ENCODE peak calls at places on chromosome 10, in four cellular contexts. I, G, L and V are unnamed samples.

GRCh38 chr10:77392851-77393250 is 244.8 kb downstream of the KCNMA1 start:
- DNase-seq in L (no peak), G (peak; percentile 80), I (no peak), V (peak; percentile 60)

GRCh38 chr10:120600871-120601644 is 144.0 kb downstream of the PLPP4 start:
- DNase-seq in L (no peak), G (no peak), I (peak; percentile 2), V (no peak)

GRCh38 chr10:78623577-78624215 is 445.1 kb upstream of the ZMIZ1 start:
- DNase-seq in G (peak; percentile 79), I (peak; percentile 84), L (no peak), V (no peak)

GRCh38 chr10:114829160-114829909 is 7.8 kb downstream of the FHIP2A start:
- DNase-seq in G (no peak), L (no peak), I (no peak), V (no peak)

GRCh38 chr10:77637986-77638765 is 568 bp upstream of the KCNMA1 start:
- DNase-seq in I (no peak), L (no peak), G (peak; percentile 58), V (no peak)

GRCh38 chr10:78963074-78964034 is 105.4 kb upstream of the ZMIZ1 start:
- DNase-seq in G (no peak), I (no peak), L (no peak), V (no peak)

GRCh38 chr10:16794005-16794404 is 23.2 kb downstream of the RSU1 start:
- DNase-seq in G (no peak), L (no peak), I (no peak), V (no peak)

GRCh38 chr10:3270597-3270996 is 98.0 kb upstream of the PITRM1 start:
- DNase-seq in I (peak; percentile 25), L (no peak), G (no peak), V (no peak)

GRCh38 chr10:80464557-80465466 is 10.7 kb downstream of the TSPAN14 start:
- DNase-seq in I (no peak), L (peak; percentile 32), G (no peak), V (no peak)

GRCh38 chr10:62043493-62043938 is 142.0 kb downstream of the ARID5B start:
- DNase-seq in I (no peak), G (no peak), L (no peak), V (no peak)

GRCh38 chr10:32050145-32050544 is 6.1 kb downstream of the KIF5B start:
- DNase-seq in G (no peak), I (no peak), L (no peak), V (no peak)

GRCh38 chr10:47406870-47407648 is 23.0 kb upstream of the ZNF488 start:
- DNase-seq in L (no peak), G (peak; percentile 91), I (no peak), V (no peak)

GRCh38 chr10:60877066-60877776 is 66.8 kb downstream of the RHOBTB1 start:
- DNase-seq in I (no peak), L (no peak), G (no peak), V (no peak)

GRCh38 chr10:88999629-89000028 is 9.0 kb downstream of the FAS start:
- DNase-seq in I (no peak), L (no peak), G (peak; percentile 20), V (no peak)

GRCh38 chr10:125145636-125146035 is 14.7 kb downstream of the CTBP2 start:
- DNase-seq in I (no peak), G (no peak), L (no peak), V (no peak)

DNA sequence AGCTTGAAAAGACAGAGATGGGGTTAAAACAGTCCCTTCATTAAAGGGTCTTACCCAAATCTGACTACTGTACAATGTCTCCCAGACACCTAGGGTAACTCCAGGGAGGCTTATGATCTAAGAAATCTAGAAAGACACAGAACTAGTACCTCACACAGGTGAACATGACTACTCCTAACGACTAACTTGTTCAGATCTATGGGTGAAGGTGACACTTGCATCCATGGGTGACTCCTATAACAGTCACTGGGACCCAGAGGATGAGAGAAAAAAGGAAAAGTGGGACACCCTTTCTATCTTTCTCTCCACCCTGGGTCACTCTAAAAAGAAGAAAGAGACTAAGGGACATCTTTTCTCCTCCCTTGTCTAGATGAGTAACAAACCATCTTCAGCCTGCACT is 19.2 kb downstream of the AKR1C8 start:
- DNase-seq in I (no peak), G (peak; percentile 64), L (no peak), V (no peak)
- H3K9me3 ChIP-seq in I (no peaks in the 10 kb centered on the region), G (peaks cover 51% of the 10 kb centered on the region), L (peaks cover 9% of the 10 kb centered on the region), V (peaks cover 12% of the 10 kb centered on the region)

GRCh38 chr10:43644252-43644651 is 4.4 kb downstream of the ZNF32 start:
- DNase-seq in L (no peak), I (no peak), G (peak; percentile 61), V (no peak)
- H3K9me3 ChIP-seq in L (peaks cover 54% of the 10 kb centered on the region), I (peaks cover 7% of the 10 kb centered on the region), G (peaks cover 77% of the 10 kb centered on the region), V (peaks cover 35% of the 10 kb centered on the region)

DNA sequence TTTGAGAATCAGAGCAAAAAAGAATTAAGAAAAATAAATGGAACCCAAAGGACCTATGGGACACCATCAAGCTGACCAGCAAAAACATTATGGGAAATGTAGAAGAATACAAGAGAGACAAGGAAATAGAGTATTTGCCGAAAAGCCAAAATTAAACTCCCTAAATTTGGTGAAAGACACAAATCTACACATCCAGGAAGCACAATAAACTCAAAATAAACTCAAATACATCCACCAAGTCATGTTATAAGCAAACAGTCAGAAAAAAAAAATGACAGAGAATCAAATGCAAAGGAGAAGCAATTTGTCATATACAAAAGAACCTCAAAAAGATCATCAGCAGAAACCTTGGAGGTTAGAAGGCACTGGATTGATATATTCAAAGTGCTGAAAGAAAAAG is 105.4 kb downstream of the ZNF33B start:
- DNase-seq in I (no peak), L (no peak), G (no peak), V (no peak)
- H3K9me3 ChIP-seq in I (peaks cover 7% of the 10 kb centered on the region), L (peaks cover 13% of the 10 kb centered on the region), G (peaks cover 27% of the 10 kb centered on the region), V (peaks cover 5% of the 10 kb centered on the region)

GRCh38 chr10:131271966-131272365 is 39.6 kb downstream of the TCERG1L start:
- DNase-seq in I (no peak), G (no peak), L (no peak), V (no peak)

GRCh38 chr10:131273476-131273875 is 38.0 kb downstream of the TCERG1L start:
- DNase-seq in I (no peak), G (no peak), L (no peak), V (no peak)

GRCh38 chr10:131274133-131274880 is 37.2 kb downstream of the TCERG1L start:
- DNase-seq in G (no peak), I (no peak), L (no peak), V (no peak)

GRCh38 chr10:131271195-131271880 is 40.2 kb downstream of the TCERG1L start:
- DNase-seq in L (no peak), I (no peak), G (no peak), V (no peak)

GRCh38 chr10:131272897-131273451 is 38.5 kb downstream of the TCERG1L start:
- DNase-seq in L (no peak), I (no peak), G (no peak), V (no peak)
- H3K9me3 ChIP-seq in L (no peaks in the 10 kb centered on the region), I (no peaks in the 10 kb centered on the region), G (no peaks in the 10 kb centered on the region), V (peaks cover 3% of the 10 kb centered on the region)

GRCh38 chr10:90133606-90134005 is 432.2 kb downstream of the KIF20B start:
- DNase-seq in I (no peak), L (no peak), G (no peak), V (no peak)

GRCh38 chr10:90136731-90137316 is 435.4 kb downstream of the KIF20B start:
- DNase-seq in G (peak; percentile 19), L (no peak), I (no peak), V (no peak)

GRCh38 chr10:90138844-90139243 is 437.5 kb downstream of the KIF20B start:
- DNase-seq in I (no peak), L (no peak), G (peak; percentile 14), V (no peak)
- H3K9me3 ChIP-seq in I (no peaks in the 10 kb centered on the region), L (peaks cover 15% of the 10 kb centered on the region), G (peaks cover 8% of the 10 kb centered on the region), V (peaks cover 29% of the 10 kb centered on the region)

GRCh38 chr10:33352154-33352553 is 17.7 kb upstream of the NRP1 start:
- DNase-seq in L (no peak), I (no peak), G (no peak), V (no peak)
- H3K9me3 ChIP-seq in L (no peaks in the 10 kb centered on the region), I (no peaks in the 10 kb centered on the region), G (no peaks in the 10 kb centered on the region), V (no peaks in the 10 kb centered on the region)